ENCODE peak calls at places on chromosomes 4 and X, in seven cellular contexts. U is H1, K is GM12878, Z is HCT116, E is SK-N-SH, S is HepG2, D is K562. F is an unnamed sample.

GRCh38 chrX:52874661-52875060 is 6.8 kb upstream of the XAGE3 start:
- DNase-seq in D (peak), S (no peak), K (no peak), U (no peak), Z (no peak), E (no peak), F (no peak)

GRCh38 chr4:38889143-38889542 is 21.5 kb downstream of the FAM114A1 start:
- DNase-seq in D (no peak), K (peak), U (no peak), S (peak), E (no peak), Z (peak), F (no peak)

GRCh38 chr4:10028910-10029309 is 7.6 kb upstream of the SLC2A9 start:
- DNase-seq in E (no peak), U (no peak), K (no peak), Z (no peak), S (no peak), D (no peak), F (no peak)

GRCh38 chr4:77263247-77263646 is 106.2 kb downstream of the CCNG2 start:
- DNase-seq in Z (no peak), K (no peak), E (no peak), S (no peak), D (no peak), U (no peak), F (no peak)

GRCh38 chr4:118746251-118746919 is 61.2 kb downstream of the METTL14 start:
- DNase-seq in S (no peak), K (no peak), U (no peak), E (no peak), D (no peak), Z (no peak), F (no peak)

GRCh38 chrX:112266136-112266535 is 183.6 kb upstream of the TRPC5 start:
- DNase-seq in K (no peak), S (no peak), E (no peak), U (no peak), D (no peak), Z (no peak), F (no peak)

GRCh38 chrX:154140206-154140605 is 3.8 kb upstream of the OPN1LW start:
- DNase-seq in K (no peak), D (no peak), E (no peak), Z (no peak), U (no peak), S (no peak), F (no peak)

GRCh38 chr4:141763373-141763772 is 127.0 kb downstream of the IL15 start:
- DNase-seq in Z (no peak), K (no peak), U (no peak), S (no peak), E (no peak), D (no peak), F (no peak)

DNA sequence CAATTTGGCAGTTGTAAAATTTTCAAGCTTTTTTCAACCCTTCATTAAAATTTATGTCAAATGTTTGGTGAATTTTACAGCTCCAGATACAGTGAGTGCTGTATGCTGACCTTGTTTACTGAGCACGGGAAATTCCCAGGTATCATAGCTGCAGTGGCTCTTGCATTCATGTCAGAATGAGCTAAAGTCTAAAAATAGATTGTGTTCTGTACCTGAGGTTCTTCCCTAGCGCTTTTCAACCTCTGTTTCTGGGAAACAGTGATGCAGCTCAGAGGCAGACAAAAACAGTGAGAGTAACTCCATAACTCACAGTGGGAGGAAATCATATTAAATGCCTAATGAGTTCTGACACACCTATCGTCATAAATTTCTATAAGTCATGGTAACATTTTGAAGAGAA is 393.8 kb upstream of the GNPDA2 start:
- DNase-seq in D (no peak), U (no peak), K (no peak), Z (no peak), S (no peak), E (no peak), F (no peak)
- TF ChIP-seq JUND in D (no peak), U (no peak), K (no peak), Z (no peak), S (no peak), E (no peak), F (no peak)

DNA sequence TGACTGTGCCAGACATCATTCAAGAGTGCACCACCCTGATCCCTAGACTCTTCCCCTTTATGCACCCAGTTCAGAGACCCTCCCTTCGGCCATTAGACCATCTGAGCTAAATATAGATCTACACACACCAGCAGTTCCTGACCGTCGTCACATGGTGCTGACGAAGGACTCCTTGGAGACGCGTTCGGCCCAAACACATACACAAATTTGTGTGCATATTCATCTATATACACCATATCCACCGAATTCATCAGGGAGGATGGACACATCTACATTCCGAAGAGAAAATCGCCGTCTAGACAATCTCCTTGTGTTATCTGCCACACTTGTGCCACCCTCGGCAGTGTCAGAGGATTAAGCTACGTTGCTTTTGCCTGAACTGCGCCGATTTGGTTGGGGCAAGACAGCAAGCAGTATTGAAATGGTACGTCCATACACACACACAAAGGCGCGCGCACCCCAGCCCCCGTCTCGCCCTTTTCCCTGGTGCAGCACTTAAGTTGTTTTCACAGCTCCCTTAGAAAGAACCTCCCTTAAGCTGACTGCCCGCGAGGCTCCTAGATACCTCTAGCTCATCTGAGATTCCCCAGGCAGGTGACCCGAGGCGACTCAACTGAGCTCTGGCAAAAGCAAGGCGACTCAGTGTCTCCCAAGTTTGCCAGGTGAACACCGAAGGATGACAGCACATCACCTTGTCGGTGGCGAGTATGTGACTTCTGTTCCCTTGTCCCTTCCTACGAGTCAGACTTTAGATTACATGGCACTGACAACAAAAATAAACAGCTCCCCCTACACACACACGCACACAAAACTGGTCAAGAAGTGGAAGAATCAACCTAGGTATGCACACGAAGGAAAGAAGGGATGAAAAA is 1.0 kb downstream of the RASGEF1B start:
- DNase-seq in S (no peak), D (no peak), U (peak), K (no peak), E (no peak), Z (no peak), F (no peak)
- TF ChIP-seq JUND in S (no peak), D (no peak), U (no peak), K (no peak), E (no peak), Z (no peak), F (no peak)

GRCh38 chrX:106726485-106727437 is at the start of gene RNF128:
- DNase-seq in E (peak), U (peak), S (peak), D (no peak), Z (peak), K (no peak), F (peak)
- TF ChIP-seq JUND in E (no peak), U (no peak), S (no peak), D (no peak), Z (no peak), K (no peak), F (no peak)

DNA sequence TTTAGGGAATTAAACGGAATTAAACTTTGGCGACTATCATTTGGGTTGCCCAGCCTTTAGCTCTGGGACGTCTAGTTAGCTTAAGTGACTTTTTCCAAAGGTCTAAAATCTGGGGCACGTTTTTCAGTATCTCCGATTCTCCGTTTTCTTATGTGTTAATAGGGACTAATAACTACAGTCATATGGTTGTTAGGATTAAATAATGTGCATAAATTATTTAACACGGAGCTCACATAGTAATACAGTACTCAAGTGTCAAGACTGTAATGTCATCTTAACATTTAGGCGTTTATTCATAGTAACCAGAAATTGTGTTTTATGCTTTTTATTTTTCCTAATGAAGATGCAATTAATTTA is 466 bp upstream of the CCNA2 start:
- DNase-seq in S (no peak), U (no peak), K (no peak), E (no peak), D (no peak), Z (no peak), F (no peak)
- TF ChIP-seq JUND in S (no peak), U (no peak), K (no peak), E (no peak), D (no peak), Z (no peak), F (no peak)

GRCh38 chr4:168461821-168462220 is 18.5 kb downstream of the DDX60L start:
- DNase-seq in D (no peak), K (no peak), Z (no peak), S (no peak), E (no peak), U (no peak), F (no peak)
- TF ChIP-seq JUND in D (no peak), K (no peak), Z (no peak), S (no peak), E (no peak), U (no peak), F (no peak)

GRCh38 chr4:8348071-8348470 is 78.5 kb downstream of the HTRA3 start:
- DNase-seq in S (no peak), D (no peak), E (no peak), U (no peak), K (no peak), Z (no peak), F (no peak)

GRCh38 chr4:8350841-8351461 is 81.4 kb downstream of the HTRA3 start:
- DNase-seq in S (no peak), E (peak), U (peak), Z (no peak), K (no peak), D (no peak), F (no peak)

GRCh38 chr4:8347660-8348059 is 78.1 kb downstream of the HTRA3 start:
- DNase-seq in Z (no peak), E (no peak), K (no peak), D (no peak), U (peak), S (no peak), F (no peak)

GRCh38 chr4:8350326-8350725 is 80.8 kb downstream of the HTRA3 start:
- DNase-seq in E (no peak), D (no peak), U (no peak), K (no peak), Z (no peak), S (no peak), F (no peak)

DNA sequence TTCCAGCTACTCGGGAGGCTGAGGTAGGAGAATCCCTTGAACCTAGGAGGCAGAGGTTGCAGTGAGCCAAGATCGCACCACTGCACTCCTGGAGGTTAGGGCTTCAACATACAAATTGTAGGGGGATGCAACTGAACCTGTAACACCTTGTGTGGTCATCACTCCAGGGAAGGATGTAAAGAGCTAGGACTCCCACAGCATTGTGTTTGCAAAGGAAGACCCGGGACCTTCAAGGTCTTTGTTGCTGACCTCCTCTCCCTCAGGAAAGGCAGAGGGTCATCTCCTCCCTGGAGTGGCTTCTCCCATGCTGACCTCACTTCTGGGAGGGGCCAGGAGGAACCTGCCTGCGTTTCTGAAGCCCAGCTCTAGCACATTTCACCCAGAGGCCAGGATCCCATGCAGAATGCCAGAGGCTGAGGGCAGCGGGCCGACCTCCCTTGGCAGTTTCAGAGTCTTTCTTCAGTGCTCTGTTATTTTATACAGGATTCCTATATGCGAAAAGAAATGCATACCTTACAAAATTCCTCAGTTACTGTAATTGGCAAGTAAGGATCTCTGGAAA is 80.2 kb downstream of the HTRA3 start:
- DNase-seq in Z (no peak), D (no peak), K (no peak), S (no peak), E (no peak), U (peak), F (no peak)
- TF ChIP-seq JUND in Z (no peak), D (no peak), K (no peak), S (no peak), E (no peak), U (no peak), F (no peak)